ENCODE peak calls at places on chromosomes 3 and 15, in four cellular contexts. One of them, this sample, is unnamed.

GRCh38 chr15:59158701-59159034 is 48.0 kb upstream of the LDHAL6B start:
- DNase-seq in brain microvascular endothelial cell: no peak
- DNase-seq in mesothelial cell of epicardium: no peak
- DNase-seq in endothelial cell: no peak
- DNase-seq in this sample: no peak

GRCh38 chr3:167406876-167407492 is 26.9 kb upstream of the ZBBX start:
- DNase-seq in brain microvascular endothelial cell: peak; percentile 61
- DNase-seq in mesothelial cell of epicardium: peak; percentile 19
- DNase-seq in endothelial cell: peak; percentile 56
- DNase-seq in this sample: peak; percentile 26

GRCh38 chr3:46660543-46661523 is 32.6 kb downstream of the ALS2CL start:
- DNase-seq in brain microvascular endothelial cell: no peak
- DNase-seq in mesothelial cell of epicardium: no peak
- DNase-seq in endothelial cell: no peak
- DNase-seq in this sample: no peak

GRCh38 chr3:149941186-149941585 is 29.5 kb downstream of the PFN2 start:
- DNase-seq in brain microvascular endothelial cell: no peak
- DNase-seq in mesothelial cell of epicardium: no peak
- DNase-seq in endothelial cell: no peak
- DNase-seq in this sample: no peak

GRCh38 chr3:194466761-194467356 is 19.9 kb downstream of the ATP13A3 start:
- DNase-seq in brain microvascular endothelial cell: no peak
- DNase-seq in mesothelial cell of epicardium: no peak
- DNase-seq in endothelial cell: no peak
- DNase-seq in this sample: no peak

GRCh38 chr3:70861234-70861633 is 548.8 kb upstream of the MDFIC2 start:
- DNase-seq in brain microvascular endothelial cell: peak; percentile 89
- DNase-seq in mesothelial cell of epicardium: no peak
- DNase-seq in endothelial cell: no peak
- DNase-seq in this sample: no peak

GRCh38 chr3:110016235-110016634 is 678.9 kb upstream of the DPPA4 start:
- DNase-seq in brain microvascular endothelial cell: no peak
- DNase-seq in mesothelial cell of epicardium: no peak
- DNase-seq in endothelial cell: no peak
- DNase-seq in this sample: no peak

GRCh38 chr3:56801151-56801596 is 575 bp downstream of the ARHGEF3 start:
- DNase-seq in brain microvascular endothelial cell: no peak
- DNase-seq in mesothelial cell of epicardium: no peak
- DNase-seq in endothelial cell: peak; percentile 4
- DNase-seq in this sample: peak; percentile 4

GRCh38 chr15:76799760-76800159 is 105.4 kb downstream of the SCAPER start:
- DNase-seq in brain microvascular endothelial cell: peak; percentile 68
- DNase-seq in mesothelial cell of epicardium: no peak
- DNase-seq in endothelial cell: no peak
- DNase-seq in this sample: no peak

GRCh38 chr3:195251336-195252065 is 19.5 kb downstream of the XXYLT1 start:
- DNase-seq in brain microvascular endothelial cell: no peak
- DNase-seq in mesothelial cell of epicardium: no peak
- DNase-seq in endothelial cell: no peak
- DNase-seq in this sample: no peak

GRCh38 chr3:143443851-143444331 is 324.3 kb downstream of the CHST2 start:
- DNase-seq in brain microvascular endothelial cell: peak; percentile 99
- DNase-seq in mesothelial cell of epicardium: no peak
- DNase-seq in endothelial cell: no peak
- DNase-seq in this sample: no peak

GRCh38 chr15:67080118-67080899 is 14.9 kb downstream of the SMAD3 start:
- DNase-seq in brain microvascular endothelial cell: no peak
- DNase-seq in mesothelial cell of epicardium: no peak
- DNase-seq in endothelial cell: no peak
- DNase-seq in this sample: no peak

GRCh38 chr15:67079361-67079760 is 14.0 kb downstream of the SMAD3 start:
- DNase-seq in brain microvascular endothelial cell: no peak
- DNase-seq in mesothelial cell of epicardium: no peak
- DNase-seq in endothelial cell: no peak
- DNase-seq in this sample: no peak

GRCh38 chr15:67083135-67083766 is 17.8 kb downstream of the SMAD3 start:
- DNase-seq in brain microvascular endothelial cell: no peak
- DNase-seq in mesothelial cell of epicardium: no peak
- DNase-seq in endothelial cell: no peak
- DNase-seq in this sample: no peak

GRCh38 chr15:67082007-67082536 is 16.7 kb downstream of the SMAD3 start:
- DNase-seq in brain microvascular endothelial cell: no peak
- DNase-seq in mesothelial cell of epicardium: no peak
- DNase-seq in endothelial cell: no peak
- DNase-seq in this sample: no peak

DNA sequence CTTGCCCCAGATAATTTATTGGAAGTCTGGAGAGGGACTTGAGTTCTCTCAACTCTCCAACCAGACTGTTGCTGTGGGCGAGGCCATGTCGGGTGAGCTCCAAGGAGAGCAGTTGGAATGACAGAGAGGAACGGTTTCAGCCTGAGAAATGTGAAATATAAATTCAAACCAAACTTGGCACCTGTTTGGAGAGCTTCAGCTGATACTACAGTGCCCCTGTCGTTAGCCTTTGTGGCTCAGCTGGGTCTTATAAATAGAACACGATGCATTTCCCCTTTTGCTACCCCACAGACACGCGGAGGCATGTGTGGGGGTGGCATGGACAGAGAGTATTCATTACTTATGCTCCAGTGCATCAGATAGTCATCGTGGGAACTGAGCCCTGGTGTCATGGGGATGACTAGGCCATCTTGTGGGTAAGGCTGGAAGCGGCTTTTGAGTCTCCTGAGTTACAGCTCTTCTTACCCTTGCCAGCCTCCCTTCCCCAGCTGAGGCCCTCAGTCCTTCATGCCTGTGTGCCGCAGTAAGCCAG is 15.6 kb downstream of the SMAD3 start:
- DNase-seq in brain microvascular endothelial cell: peak; percentile 76
- DNase-seq in mesothelial cell of epicardium: no peak
- DNase-seq in endothelial cell: no peak
- DNase-seq in this sample: no peak
- TF ChIP-seq CTCF in brain microvascular endothelial cell: peak; percentile 31
- TF ChIP-seq CTCF in mesothelial cell of epicardium: no peak
- TF ChIP-seq CTCF in endothelial cell: no peak
- TF ChIP-seq CTCF in this sample: no peak

DNA sequence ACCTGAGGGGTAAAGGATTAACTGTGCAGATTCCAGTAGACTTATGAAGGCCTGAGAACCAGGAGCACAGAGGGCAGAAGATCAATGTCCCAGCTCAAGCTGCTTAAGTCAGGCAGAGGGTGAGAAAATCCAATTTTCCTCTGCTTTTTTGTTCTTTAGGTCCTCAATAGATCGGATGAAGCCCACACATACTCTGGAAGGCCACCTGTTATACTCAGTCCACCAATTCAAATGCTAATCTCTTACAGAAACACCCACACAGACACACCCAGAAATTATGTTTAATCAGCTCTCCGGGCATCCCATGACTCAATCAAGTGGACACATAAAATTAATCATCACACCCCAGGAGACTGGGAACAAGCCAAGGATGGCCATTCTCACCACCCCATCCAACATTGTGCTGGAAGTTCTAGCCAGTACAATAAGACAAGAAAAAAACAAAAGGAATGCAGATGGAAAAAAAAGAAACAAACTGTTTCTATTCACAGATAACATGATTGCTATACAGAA is 67.9 kb upstream of the SLC24A5 start:
- DNase-seq in brain microvascular endothelial cell: peak; percentile 24
- DNase-seq in mesothelial cell of epicardium: no peak
- DNase-seq in endothelial cell: no peak
- DNase-seq in this sample: no peak
- TF ChIP-seq CTCF in brain microvascular endothelial cell: no peak
- TF ChIP-seq CTCF in mesothelial cell of epicardium: no peak
- TF ChIP-seq CTCF in endothelial cell: no peak
- TF ChIP-seq CTCF in this sample: no peak

DNA sequence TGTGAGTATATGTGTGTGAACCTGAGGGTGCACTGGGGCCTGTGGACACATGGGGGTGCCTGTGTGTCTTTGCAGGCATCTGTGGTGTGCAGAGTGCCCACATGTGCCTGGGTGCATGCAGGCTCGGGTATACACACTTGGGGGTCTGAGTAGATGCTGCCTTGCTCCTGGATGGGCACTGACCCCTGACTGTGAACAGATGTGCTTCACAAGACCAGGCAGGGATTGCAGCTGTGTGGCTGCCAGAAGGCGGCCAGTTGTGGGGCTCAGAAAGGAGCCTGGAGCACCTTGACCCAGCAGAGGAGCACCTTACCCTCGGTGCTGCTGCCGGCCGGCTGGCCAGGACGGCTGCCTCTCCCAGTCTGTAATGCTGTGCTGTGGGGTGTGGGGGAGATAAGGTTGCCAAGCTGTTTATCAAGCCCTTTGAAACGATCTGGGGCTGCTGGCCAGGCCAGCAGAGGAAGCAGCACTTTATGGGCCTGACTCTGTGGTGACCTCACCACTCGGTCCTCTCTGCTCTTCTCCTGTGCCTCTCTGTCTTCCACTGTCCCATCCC is 55.5 kb upstream of the MRPS22 start:
- DNase-seq in brain microvascular endothelial cell: no peak
- DNase-seq in mesothelial cell of epicardium: no peak
- DNase-seq in endothelial cell: no peak
- DNase-seq in this sample: no peak
- TF ChIP-seq CTCF in brain microvascular endothelial cell: peak; percentile 27
- TF ChIP-seq CTCF in mesothelial cell of epicardium: no peak
- TF ChIP-seq CTCF in endothelial cell: no peak
- TF ChIP-seq CTCF in this sample: no peak

DNA sequence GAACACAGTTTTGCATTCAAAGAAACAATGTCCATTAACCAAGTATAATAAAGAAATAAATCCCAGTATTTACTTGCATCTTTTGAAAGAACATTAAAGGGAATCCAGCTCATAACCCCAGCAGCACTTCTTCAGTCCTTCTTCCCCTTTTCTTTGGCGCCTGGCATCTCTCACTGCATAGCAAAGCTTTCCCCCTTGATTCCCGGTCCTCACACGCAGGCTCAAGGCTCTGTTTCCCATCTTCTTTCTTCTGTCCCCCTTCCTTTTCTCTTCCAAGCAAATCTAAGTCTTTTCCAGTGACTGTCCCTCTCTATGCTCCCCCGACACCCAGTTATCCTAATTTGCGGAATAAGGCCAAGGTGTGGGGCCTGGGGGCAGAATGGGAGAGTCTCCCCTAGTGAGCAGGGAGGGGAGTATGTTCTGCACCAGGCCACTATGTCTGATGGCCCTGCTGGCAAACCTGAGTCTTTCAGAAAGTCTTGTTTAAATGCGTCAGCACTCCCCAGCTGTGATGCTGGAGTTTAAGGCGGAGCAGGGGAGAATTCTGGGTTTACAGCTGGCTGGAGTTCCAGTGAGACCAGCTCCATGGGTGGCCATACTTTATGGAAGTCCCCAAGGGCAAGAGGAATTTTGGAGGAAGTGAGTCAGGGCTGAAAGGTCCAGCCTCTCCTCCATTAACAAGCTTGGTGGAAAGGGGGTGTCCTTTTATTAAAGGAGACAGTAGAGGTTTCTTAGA is 42.1 kb downstream of the GOLGA6A start:
- DNase-seq in brain microvascular endothelial cell: peak; percentile 97
- DNase-seq in mesothelial cell of epicardium: no peak
- DNase-seq in endothelial cell: no peak
- DNase-seq in this sample: no peak
- TF ChIP-seq CTCF in brain microvascular endothelial cell: no peak
- TF ChIP-seq CTCF in mesothelial cell of epicardium: no peak
- TF ChIP-seq CTCF in endothelial cell: no peak
- TF ChIP-seq CTCF in this sample: no peak

DNA sequence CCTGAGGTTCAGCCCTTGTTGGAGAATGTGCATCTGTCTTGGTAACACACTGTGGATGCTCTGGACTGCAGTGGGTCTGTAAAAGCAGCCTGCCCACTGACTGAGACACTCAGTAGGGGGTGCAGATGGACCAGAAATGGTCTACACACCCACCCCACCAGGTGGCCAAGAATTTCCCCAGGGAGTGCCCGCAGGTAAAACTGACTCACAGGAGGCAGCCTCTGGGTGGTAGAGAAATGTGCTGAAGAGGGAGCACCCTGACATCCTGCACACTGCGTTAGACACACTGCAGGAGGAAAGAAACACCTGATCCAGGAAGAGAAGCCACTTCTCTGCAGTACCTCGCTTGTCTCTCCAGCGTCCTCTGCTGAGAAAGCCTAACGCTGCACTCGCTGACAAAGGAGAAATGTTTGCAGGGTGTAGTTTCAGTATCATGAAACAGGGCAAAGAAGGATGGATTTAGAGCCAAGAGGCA is 109.5 kb upstream of the ABHD17C start:
- DNase-seq in brain microvascular endothelial cell: no peak
- DNase-seq in mesothelial cell of epicardium: no peak
- DNase-seq in endothelial cell: no peak
- DNase-seq in this sample: no peak
- TF ChIP-seq CTCF in brain microvascular endothelial cell: no peak
- TF ChIP-seq CTCF in mesothelial cell of epicardium: no peak
- TF ChIP-seq CTCF in endothelial cell: no peak
- TF ChIP-seq CTCF in this sample: no peak

DNA sequence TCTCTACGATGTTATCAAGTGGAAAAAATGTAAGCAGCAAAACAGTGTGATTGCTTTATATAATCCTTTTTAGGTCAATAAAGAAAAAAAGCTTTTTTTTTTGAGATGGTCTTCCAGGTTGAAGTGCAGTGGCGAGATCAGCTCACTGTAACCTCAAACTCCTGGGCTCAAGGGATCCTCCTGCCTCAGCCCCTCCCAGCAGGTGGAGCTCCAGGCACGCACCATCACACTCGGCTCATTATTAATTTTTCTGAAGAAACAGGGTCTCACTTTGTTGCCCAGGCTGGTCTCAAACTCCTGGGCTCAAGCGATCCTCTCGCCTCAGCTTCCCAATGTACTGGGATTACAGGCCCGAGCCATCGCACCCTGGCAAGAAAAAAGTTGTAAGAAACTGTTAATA is 17.3 kb downstream of the RNF168 start:
- DNase-seq in brain microvascular endothelial cell: no peak
- DNase-seq in mesothelial cell of epicardium: no peak
- DNase-seq in endothelial cell: peak; percentile 12
- DNase-seq in this sample: no peak
- TF ChIP-seq CTCF in brain microvascular endothelial cell: peak; percentile 63
- TF ChIP-seq CTCF in mesothelial cell of epicardium: no peak
- TF ChIP-seq CTCF in endothelial cell: no peak
- TF ChIP-seq CTCF in this sample: peak; percentile 50

DNA sequence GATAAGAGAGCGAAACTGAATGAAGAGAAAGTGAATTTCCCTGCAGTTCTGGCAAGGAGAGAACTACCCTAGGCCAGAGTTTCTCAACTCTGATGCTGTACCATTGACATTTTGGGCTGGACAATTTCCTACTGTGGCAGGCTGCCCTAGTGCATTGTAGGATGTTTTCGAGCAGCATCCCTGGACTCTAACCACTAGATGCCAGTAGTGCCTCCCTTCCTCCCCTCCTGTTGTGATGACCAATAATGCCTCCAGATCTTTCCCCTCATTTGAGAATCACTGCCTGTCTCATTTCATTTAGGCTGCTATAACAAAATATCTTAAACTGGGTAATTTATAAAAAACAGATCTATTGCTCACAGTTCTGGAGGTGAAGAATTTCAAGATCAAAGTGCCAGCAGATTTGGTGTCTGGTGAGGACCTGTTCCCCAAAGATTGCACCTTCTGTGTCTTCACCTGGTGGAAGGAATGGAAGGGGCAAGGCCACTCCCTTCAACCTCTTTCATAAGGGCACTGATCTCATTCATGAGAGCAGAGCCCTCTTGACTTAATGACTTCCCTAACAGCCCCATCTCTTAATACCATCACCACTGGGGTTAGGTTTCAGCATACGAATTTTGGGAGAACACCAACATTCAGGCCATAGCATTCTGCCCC is 188.9 kb upstream of the MEIS2 start:
- DNase-seq in brain microvascular endothelial cell: peak; percentile 2
- DNase-seq in mesothelial cell of epicardium: no peak
- DNase-seq in endothelial cell: peak; percentile 25
- DNase-seq in this sample: no peak
- TF ChIP-seq CTCF in brain microvascular endothelial cell: peak; percentile 39
- TF ChIP-seq CTCF in mesothelial cell of epicardium: no peak
- TF ChIP-seq CTCF in endothelial cell: peak; percentile 33
- TF ChIP-seq CTCF in this sample: peak; percentile 41